ENCODE peak calls at places on chromosomes 5 and 9, in four cellular contexts. One of them, this sample, is unnamed.
A peak's percentile ranks its signal among the peaks of the same experiment; 100 is the strongest.

GRCh38 chr5:68087866-68088265 is 127.7 kb upstream of the PIK3R1 start:
- DNase-seq in H1: no peak
- DNase-seq in GM12878: no peak
- DNase-seq in HepG2: no peak
- DNase-seq in this sample: no peak

GRCh38 chr5:125026900-125027731 is 280.7 kb upstream of the ZNF608 start:
- DNase-seq in GM12878: no peak
- DNase-seq in HepG2: no peak
- DNase-seq in H1: no peak
- DNase-seq in this sample: no peak

GRCh38 chr9:14511452-14511851 is 181.8 kb downstream of the ZDHHC21 start:
- DNase-seq in H1: no peak
- DNase-seq in GM12878: no peak
- DNase-seq in HepG2: no peak
- DNase-seq in this sample: no peak

GRCh38 chr5:33257807-33258491 is 182.8 kb upstream of the TARS1 start:
- DNase-seq in HepG2: no peak
- DNase-seq in H1: no peak
- DNase-seq in GM12878: no peak
- DNase-seq in this sample: no peak

GRCh38 chr5:103461223-103461622 is 101.4 kb downstream of the NUDT12 start:
- DNase-seq in HepG2: no peak
- DNase-seq in H1: no peak
- DNase-seq in GM12878: no peak
- DNase-seq in this sample: no peak

GRCh38 chr5:160333726-160334125 is 21.4 kb upstream of the CCNJL start:
- DNase-seq in HepG2: no peak
- DNase-seq in H1: no peak
- DNase-seq in GM12878: no peak
- DNase-seq in this sample: no peak

GRCh38 chr9:123678038-123678877 is 251.7 kb downstream of the DENND1A start:
- DNase-seq in GM12878: no peak
- DNase-seq in HepG2: peak; percentile 84
- DNase-seq in H1: no peak
- DNase-seq in this sample: no peak

GRCh38 chr5:136039202-136039601 is 10.4 kb downstream of the TGFBI start:
- DNase-seq in HepG2: no peak
- DNase-seq in H1: no peak
- DNase-seq in GM12878: no peak
- DNase-seq in this sample: no peak

GRCh38 chr5:134133995-134134541 is 19.6 kb downstream of the TCF7 start:
- DNase-seq in H1: no peak
- DNase-seq in GM12878: no peak
- DNase-seq in HepG2: no peak
- DNase-seq in this sample: no peak

GRCh38 chr5:65914644-65915196 is 11.7 kb upstream of the ERBIN start:
- DNase-seq in H1: no peak
- DNase-seq in HepG2: peak; percentile 17
- DNase-seq in GM12878: no peak
- DNase-seq in this sample: no peak

GRCh38 chr5:170861855-170862766 is at the start of gene RANBP17:
- DNase-seq in HepG2: no peak
- DNase-seq in GM12878: no peak
- DNase-seq in H1: peak; percentile 64
- DNase-seq in this sample: peak; percentile 73

GRCh38 chr5:170860818-170861217 is 1.0 kb upstream of the RANBP17 start:
- DNase-seq in GM12878: no peak
- DNase-seq in H1: no peak
- DNase-seq in HepG2: no peak
- DNase-seq in this sample: no peak

GRCh38 chr5:170860415-170860814 is 1.4 kb upstream of the RANBP17 start:
- DNase-seq in HepG2: no peak
- DNase-seq in H1: no peak
- DNase-seq in GM12878: no peak
- DNase-seq in this sample: no peak

GRCh38 chr5:170863646-170864045 is 1.8 kb downstream of the RANBP17 start:
- DNase-seq in GM12878: no peak
- DNase-seq in HepG2: no peak
- DNase-seq in H1: no peak
- DNase-seq in this sample: no peak

DNA sequence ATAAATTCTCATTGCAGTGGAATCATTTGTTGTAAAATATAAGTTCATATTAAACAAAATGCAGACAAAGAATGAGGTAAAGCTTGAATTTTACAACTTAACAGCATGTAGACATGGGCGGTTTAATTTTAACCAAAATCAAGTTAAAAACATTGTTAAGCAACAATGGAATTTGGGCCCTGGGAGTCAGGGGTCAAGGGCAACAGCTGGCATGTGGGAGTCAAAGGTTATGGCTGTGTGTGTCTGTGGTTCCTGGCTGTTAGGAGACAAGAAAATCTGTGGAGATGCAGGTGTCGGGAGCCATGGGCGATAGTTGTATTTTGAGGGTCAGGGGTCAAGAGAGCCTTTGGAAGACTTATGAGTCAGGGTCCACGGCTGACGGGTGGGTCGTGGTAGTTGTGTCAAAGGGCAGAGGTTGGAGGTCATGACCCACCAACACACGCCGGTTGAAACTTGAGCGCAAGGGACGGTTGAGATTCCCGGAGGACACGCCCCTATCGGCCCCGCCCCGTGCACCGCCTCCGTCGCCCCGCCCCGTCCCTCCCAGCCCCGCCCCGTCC is 443 bp upstream of the RANBP17 start:
- DNase-seq in H1: no peak
- DNase-seq in GM12878: no peak
- DNase-seq in HepG2: no peak
- DNase-seq in this sample: no peak
- H3K4me3 ChIP-seq in H1: peak overlapping the region; percentile 36
- H3K4me3 ChIP-seq in GM12878: no peak overlapping the region
- H3K4me3 ChIP-seq in HepG2: no peak overlapping the region
- H3K4me3 ChIP-seq in this sample: no peak overlapping the region

GRCh38 chr9:34349324-34349723 is 20.0 kb downstream of the NUDT2 start:
- DNase-seq in H1: no peak
- DNase-seq in HepG2: no peak
- DNase-seq in GM12878: no peak
- DNase-seq in this sample: no peak

GRCh38 chr9:34343090-34343489 is 13.7 kb downstream of the NUDT2 start:
- DNase-seq in HepG2: no peak
- DNase-seq in H1: no peak
- DNase-seq in GM12878: no peak
- DNase-seq in this sample: no peak

GRCh38 chr9:34347800-34348158 is 18.4 kb downstream of the NUDT2 start:
- DNase-seq in H1: no peak
- DNase-seq in HepG2: no peak
- DNase-seq in GM12878: no peak
- DNase-seq in this sample: no peak

GRCh38 chr9:34343605-34344004 is 14.2 kb downstream of the NUDT2 start:
- DNase-seq in HepG2: no peak
- DNase-seq in GM12878: no peak
- DNase-seq in H1: no peak
- DNase-seq in this sample: no peak

DNA sequence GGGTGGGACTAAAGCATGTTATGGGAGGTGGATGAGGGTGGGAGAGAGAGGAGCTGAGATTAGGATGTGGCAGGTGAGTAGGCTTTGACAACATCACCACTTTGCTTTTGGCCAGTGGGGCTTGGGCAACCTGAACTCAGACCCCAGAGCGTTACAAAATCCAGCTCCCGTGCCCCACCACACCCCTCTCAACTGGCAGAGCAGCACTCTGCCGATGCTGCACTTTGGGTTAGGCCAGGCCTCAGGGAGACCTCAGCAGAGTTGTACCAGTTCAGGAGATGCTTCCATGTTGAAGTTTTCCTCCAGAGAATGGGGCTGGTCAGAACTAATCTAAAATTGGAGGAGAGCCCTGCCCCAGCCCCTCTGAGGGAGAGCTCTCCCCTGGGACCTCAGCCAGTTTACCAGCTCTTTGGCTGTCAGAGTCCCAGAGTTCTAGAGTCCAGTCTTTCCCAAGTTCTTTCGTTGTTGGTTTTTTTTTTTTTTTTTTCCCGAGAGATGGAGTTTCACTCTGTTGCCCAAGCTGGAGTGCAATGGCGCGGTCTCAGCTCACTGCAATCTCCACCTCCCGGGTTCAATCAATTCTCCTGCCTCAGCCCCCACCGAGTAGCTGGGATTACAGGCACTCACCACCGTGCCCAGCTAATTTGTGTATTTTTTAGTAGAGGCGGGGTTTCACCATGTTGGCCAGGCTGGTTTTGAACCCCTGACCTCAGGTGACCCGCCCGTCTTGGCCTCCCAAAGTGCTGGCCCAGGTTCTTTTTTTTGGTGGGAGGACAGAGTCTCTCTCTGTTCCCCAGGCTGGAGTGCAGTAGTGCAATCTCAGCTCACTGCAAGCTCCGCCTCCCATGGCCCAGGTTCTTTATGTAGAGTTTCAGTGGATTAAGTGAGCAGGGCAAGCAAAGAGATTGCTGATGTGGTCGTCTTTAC is 17.8 kb downstream of the NUDT2 start:
- DNase-seq in GM12878: no peak
- DNase-seq in H1: no peak
- DNase-seq in HepG2: peak; percentile 61
- DNase-seq in this sample: no peak
- TF ChIP-seq YY1 in GM12878: no peak
- TF ChIP-seq YY1 in H1: no peak
- TF ChIP-seq YY1 in HepG2: no peak
- TF ChIP-seq YY1 in this sample: no peak

GRCh38 chr9:127808347-127809001 is 5.8 kb downstream of the FPGS start:
- DNase-seq in H1: no peak
- DNase-seq in HepG2: no peak
- DNase-seq in GM12878: no peak
- DNase-seq in this sample: no peak
- TF ChIP-seq SUZ12 in H1: no peak
- TF ChIP-seq SUZ12 in HepG2: no peak
- TF ChIP-seq SUZ12 in GM12878: no peak
- TF ChIP-seq SUZ12 in this sample: no peak

DNA sequence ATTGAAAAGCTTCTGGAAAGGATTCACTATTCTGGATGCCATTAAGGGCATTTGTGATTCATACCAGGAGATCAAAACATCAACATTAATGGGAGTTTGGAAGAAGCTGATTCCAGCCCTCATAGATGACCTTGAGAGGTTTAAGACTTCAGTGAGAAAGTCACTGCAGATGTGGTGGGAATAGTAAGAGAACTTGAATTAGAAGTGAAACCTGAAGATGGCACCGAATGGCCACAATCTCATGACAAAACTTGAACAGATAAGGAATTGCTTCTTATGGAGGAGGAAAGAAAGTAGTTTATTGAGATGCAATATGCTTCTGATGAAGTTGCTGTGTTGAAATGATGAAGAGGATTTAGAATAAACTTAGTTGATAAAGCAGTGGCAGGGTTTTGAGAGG is 254.6 kb upstream of the SLC24A2 start:
- DNase-seq in HepG2: no peak
- DNase-seq in H1: no peak
- DNase-seq in GM12878: no peak
- DNase-seq in this sample: no peak
- H3K4me3 ChIP-seq in HepG2: no peak overlapping the region
- H3K4me3 ChIP-seq in H1: no peak overlapping the region
- H3K4me3 ChIP-seq in GM12878: peak overlapping the region; percentile 30
- H3K4me3 ChIP-seq in this sample: no peak overlapping the region